ENCODE peak calls at places on chromosomes 16 and 17, in ten cellular contexts. X is activated CD4-positive, alpha-beta T cell treated with anti-CD3 and anti-CD28 coated beads, Interleukin-2, amount 10 ng/mL, durations not matched to agents 7 days and 5 days; O is skeletal muscle cell; R is AG20443; E is Kasumi-1; M is nephron progenitor cell; I is stimulated activated CD4-positive, alpha-beta T cell treated with anti-CD3 and anti-CD28 coated beads, Interleukin-2, amount 100 ng/mL, for 24 hours; L is HFFc6; J is OCI-LY7; V is endothelial cell. Y is an unnamed sample.

GRCh38 chr16:10514369-10515055 is 65.9 kb downstream of the EMP2 start:
- DNase-seq in O (peak; percentile 24), L (peak; percentile 49), X (peak; percentile 59), E (peak; percentile 36), V (peak; percentile 57), I (peak; percentile 46), J (peak; percentile 64), R (peak; percentile 64), M (peak; percentile 51), Y (peak; percentile 80)

GRCh38 chr17:14299261-14300093 is 1.4 kb upstream of the HS3ST3B1 start:
- DNase-seq in L (no peak), R (peak; percentile 53), X (peak; percentile 37), I (peak; percentile 41), V (peak; percentile 48), E (peak; percentile 26), O (no peak), J (no peak), M (peak; percentile 78), Y (no peak)

GRCh38 chr17:2137342-2138098 is 82.6 kb downstream of the HIC1 start:
- DNase-seq in V (no peak), L (peak; percentile 81), I (no peak), X (no peak), O (peak; percentile 47), M (no peak), R (peak; percentile 87), E (no peak), J (peak; percentile 66), Y (no peak)

GRCh38 chr17:969767-970387 is 9.7 kb downstream of the NXN start:
- DNase-seq in V (no peak), R (peak; percentile 47), I (no peak), X (no peak), E (no peak), M (no peak), L (peak; percentile 38), J (no peak), O (no peak), Y (no peak)

GRCh38 chr17:13931752-13932477 is 137.4 kb upstream of the COX10 start:
- DNase-seq in R (peak; percentile 41), L (no peak), V (no peak), X (no peak), M (no peak), J (peak; percentile 7), I (no peak), E (peak; percentile 58), O (peak; percentile 84), Y (peak; percentile 47)

GRCh38 chr16:66945939-66946338 is 10.6 kb downstream of the CES2 start:
- DNase-seq in E (no peak), V (no peak), M (no peak), J (no peak), O (no peak), L (no peak), I (no peak), X (no peak), R (no peak), Y (no peak)

GRCh38 chr16:11966173-11966572 is 1.2 kb downstream of the TNFRSF17 start:
- DNase-seq in I (no peak), X (no peak), L (no peak), J (peak; percentile 84), E (no peak), V (no peak), M (no peak), R (no peak), O (no peak), Y (no peak)

GRCh38 chr17:2926019-2926650 is 129.9 kb downstream of the RAP1GAP2 start:
- DNase-seq in I (no peak), X (no peak), E (no peak), L (peak; percentile 89), O (no peak), J (no peak), V (no peak), R (peak; percentile 53), M (no peak), Y (no peak)

GRCh38 chr16:50067290-50067853 is 1.6 kb downstream of the HEATR3 start:
- DNase-seq in X (peak; percentile 63), I (peak; percentile 7), V (peak; percentile 48), R (peak; percentile 46), L (peak; percentile 61), E (peak; percentile 85), J (peak; percentile 71), O (peak; percentile 40), M (peak; percentile 23), Y (peak; percentile 56)

GRCh38 chr17:71438631-71439146 is 682.1 kb upstream of the SOX9 start:
- DNase-seq in R (peak; percentile 79), J (no peak), M (no peak), O (peak; percentile 90), X (no peak), L (peak; percentile 96), V (no peak), E (no peak), I (no peak), Y (no peak)

GRCh38 chr16:30186782-30187555 is 3.6 kb downstream of the CORO1A start:
- DNase-seq in M (peak; percentile 74), L (peak; percentile 11), J (peak; percentile 82), X (peak; percentile 91), V (peak; percentile 82), O (no peak), E (no peak), R (peak; percentile 77), I (peak; percentile 93), Y (peak; percentile 84)

GRCh38 chr17:51356084-51356410 is 95.7 kb downstream of the UTP18 start:
- DNase-seq in X (no peak), O (no peak), M (no peak), I (no peak), V (no peak), E (no peak), R (no peak), J (no peak), L (no peak), Y (no peak)

GRCh38 chr16:11224096-11224893 is 31.7 kb downstream of the SOCS1 start:
- DNase-seq in V (no peak), X (peak; percentile 81), O (no peak), J (peak; percentile 63), R (no peak), E (peak; percentile 82), M (peak; percentile 66), L (no peak), I (peak; percentile 74), Y (peak; percentile 96)

GRCh38 chr16:86566601-86566965 is at the start of gene FOXC2:
- DNase-seq in L (peak; percentile 81), J (no peak), M (peak; percentile 95), V (peak; percentile 90), R (peak; percentile 92), O (peak; percentile 91), I (peak; percentile 71), X (peak; percentile 28), E (no peak), Y (no peak)